ENCODE peak calls at places on chromosomes 2 and 18, in six cellular contexts. M is IMR-90, W is H9, F is mesenchymal stem cell, O is H1, K is trophoblast cell. G is an unnamed sample.

GRCh38 chr2:44479127-44479887 is 117.6 kb downstream of the CAMKMT start:
- DNase-seq in K (peak; percentile 31), W (peak; percentile 56), O (no peak), M (peak; percentile 87), F (peak; percentile 84), G (peak; percentile 75)

GRCh38 chr2:150286730-150287362 is 200.6 kb downstream of the RND3 start:
- DNase-seq in K (no peak), O (no peak), F (no peak), M (peak; percentile 33), W (peak; percentile 34), G (no peak)

GRCh38 chr18:45838302-45839070 is 13.0 kb downstream of the SIGLEC15 start:
- DNase-seq in O (no peak), K (no peak), M (no peak), F (no peak), W (no peak), G (no peak)

GRCh38 chr2:222479855-222480254 is 55.5 kb downstream of the SGPP2 start:
- DNase-seq in K (no peak), O (no peak), F (peak; percentile 14), M (no peak), W (no peak), G (no peak)

GRCh38 chr2:180450841-180451240 is 443.7 kb upstream of the CWC22 start:
- DNase-seq in K (no peak), M (no peak), W (no peak), O (no peak), F (no peak), G (no peak)

GRCh38 chr2:71639735-71640134 is 186.4 kb downstream of the DYSF start:
- DNase-seq in W (no peak), M (no peak), F (no peak), O (no peak), K (no peak), G (no peak)

GRCh38 chr2:41169744-41170143 is 717.9 kb upstream of the SLC8A1 start:
- DNase-seq in K (no peak), W (peak; percentile 30), F (no peak), O (no peak), M (no peak), G (no peak)

GRCh38 chr18:58544179-58544578 is 84.7 kb downstream of the ALPK2 start:
- DNase-seq in M (no peak), O (no peak), W (no peak), F (no peak), K (no peak), G (no peak)

GRCh38 chr2:3527886-3528785 is 8.8 kb upstream of the ADI1 start:
- DNase-seq in F (no peak), K (no peak), W (no peak), O (peak; percentile 32), M (no peak), G (no peak)

GRCh38 chr2:75289771-75290170 is 90.5 kb upstream of the TACR1 start:
- DNase-seq in M (peak; percentile 48), K (peak; percentile 74), O (no peak), W (no peak), F (no peak), G (no peak)

GRCh38 chr18:22186484-22186971 is 17.1 kb downstream of the GATA6 start:
- DNase-seq in M (no peak), K (peak; percentile 54), W (no peak), F (no peak), O (no peak), G (no peak)

GRCh38 chr2:56287508-56287907 is 103.7 kb downstream of the CCDC85A start:
- DNase-seq in O (no peak), W (no peak), F (no peak), K (no peak), M (no peak), G (no peak)

GRCh38 chr2:6784299-6784698 is 81.4 kb downstream of the CMPK2 start:
- DNase-seq in O (no peak), W (no peak), K (no peak), F (no peak), M (no peak), G (no peak)

GRCh38 chr18:32701288-32701687 is 71.5 kb downstream of the KLHL14 start:
- DNase-seq in O (no peak), F (no peak), W (no peak), M (no peak), K (no peak), G (no peak)

GRCh38 chr2:200447139-200447855 is 62.6 kb downstream of the KCTD18 start:
- DNase-seq in O (no peak), K (no peak), W (no peak), F (peak; percentile 38), M (peak; percentile 79), G (no peak)

GRCh38 chr2:230537531-230537976 is 121.6 kb downstream of the SP100 start:
- DNase-seq in F (no peak), K (no peak), O (no peak), W (no peak), M (no peak), G (no peak)

GRCh38 chr2:227192491-227192890 is 28.1 kb downstream of the COL4A3 start:
- DNase-seq in K (no peak), W (no peak), M (no peak), F (no peak), O (no peak), G (no peak)

GRCh38 chr2:150141241-150142001 is 346.0 kb downstream of the RND3 start:
- DNase-seq in O (no peak), W (no peak), M (peak; percentile 61), K (no peak), F (peak; percentile 49), G (no peak)

GRCh38 chr2:192571636-192572035 is 376.9 kb upstream of the TMEFF2 start:
- DNase-seq in K (no peak), O (no peak), W (no peak), M (no peak), F (no peak), G (no peak)

GRCh38 chr2:120892967-120893667 is 157.4 kb downstream of the GLI2 start:
- DNase-seq in K (no peak), M (peak; percentile 80), W (no peak), F (peak; percentile 88), O (no peak), G (peak; percentile 88)

GRCh38 chr2:64212346-64212745 is 68.1 kb upstream of the PELI1 start:
- DNase-seq in O (no peak), M (peak; percentile 45), W (no peak), F (peak; percentile 86), K (no peak), G (no peak)

GRCh38 chr2:70668432-70668831 is 99.6 kb downstream of the ADD2 start:
- DNase-seq in M (no peak), W (no peak), O (no peak), K (no peak), F (no peak), G (no peak)

GRCh38 chr2:3124921-3125760 is 252.5 kb downstream of the EIPR1 start:
- DNase-seq in W (no peak), M (no peak), K (no peak), O (no peak), F (no peak), G (no peak)

GRCh38 chr18:58310517-58310916 is 266.5 kb downstream of the NEDD4L start:
- DNase-seq in K (peak; percentile 26), M (no peak), F (peak; percentile 13), O (no peak), W (no peak), G (no peak)

GRCh38 chr2:99488999-99489757 is 639 bp downstream of the REV1 start:
- DNase-seq in M (peak; percentile 38), K (peak; percentile 59), O (peak; percentile 73), F (peak; percentile 72), W (peak; percentile 53), G (no peak)

GRCh38 chr2:56009758-56010534 is 86.4 kb upstream of the EFEMP1 start:
- DNase-seq in O (no peak), F (peak; percentile 65), M (peak; percentile 70), W (no peak), K (no peak), G (no peak)

GRCh38 chr2:207881902-207882301 is 112.2 kb upstream of the FZD5 start:
- DNase-seq in W (no peak), F (no peak), O (no peak), M (no peak), K (no peak), G (no peak)
- H4K91ac ChIP-seq in W (no peak overlapping the region), F (no peak overlapping the region), O (no peak overlapping the region), M (no peak overlapping the region), K (no peak overlapping the region), G (no peak overlapping the region)

GRCh38 chr18:3294435-3295080 is 32.6 kb downstream of the MYL12B start:
- DNase-seq in O (no peak), F (peak; percentile 46), W (peak; percentile 52), K (peak; percentile 54), M (peak; percentile 92), G (no peak)

GRCh38 chr18:3293196-3293951 is 31.4 kb downstream of the MYL12B start:
- DNase-seq in F (no peak), K (no peak), W (no peak), O (no peak), M (no peak), G (no peak)

GRCh38 chr18:3297025-3297984 is 35.4 kb downstream of the MYL12B start:
- DNase-seq in M (peak; percentile 86), W (peak; percentile 97), O (peak; percentile 96), K (peak; percentile 98), F (peak; percentile 90), G (peak; percentile 78)
- H2BK5ac ChIP-seq in M (no peak overlapping the region), W (no peak overlapping the region), O (peak overlapping the region; percentile 62), K (peak overlapping the region; percentile 70), F (peak overlapping the region; percentile 61), G (peak overlapping the region; percentile 62)

GRCh38 chr18:75121266-75121665 is 87.7 kb downstream of the PTGR3 start:
- DNase-seq in M (no peak), K (no peak), O (no peak), W (no peak), F (no peak), G (no peak)

GRCh38 chr18:75123113-75123512 is 85.8 kb downstream of the PTGR3 start:
- DNase-seq in W (no peak), F (no peak), K (no peak), M (no peak), O (peak; percentile 28), G (no peak)

GRCh38 chr18:75116809-75117208 is 92.1 kb downstream of the PTGR3 start:
- DNase-seq in O (peak; percentile 20), W (no peak), K (no peak), F (no peak), M (no peak), G (no peak)

GRCh38 chr18:75124551-75124950 is 84.4 kb downstream of the PTGR3 start:
- DNase-seq in O (no peak), M (no peak), W (no peak), F (no peak), K (no peak), G (no peak)

GRCh38 chr18:75120521-75120920 is 88.4 kb downstream of the PTGR3 start:
- DNase-seq in M (no peak), K (no peak), W (no peak), F (no peak), O (no peak), G (no peak)
- H4K91ac ChIP-seq in M (no peak overlapping the region), K (no peak overlapping the region), W (no peak overlapping the region), F (no peak overlapping the region), O (no peak overlapping the region), G (no peak overlapping the region)

DNA sequence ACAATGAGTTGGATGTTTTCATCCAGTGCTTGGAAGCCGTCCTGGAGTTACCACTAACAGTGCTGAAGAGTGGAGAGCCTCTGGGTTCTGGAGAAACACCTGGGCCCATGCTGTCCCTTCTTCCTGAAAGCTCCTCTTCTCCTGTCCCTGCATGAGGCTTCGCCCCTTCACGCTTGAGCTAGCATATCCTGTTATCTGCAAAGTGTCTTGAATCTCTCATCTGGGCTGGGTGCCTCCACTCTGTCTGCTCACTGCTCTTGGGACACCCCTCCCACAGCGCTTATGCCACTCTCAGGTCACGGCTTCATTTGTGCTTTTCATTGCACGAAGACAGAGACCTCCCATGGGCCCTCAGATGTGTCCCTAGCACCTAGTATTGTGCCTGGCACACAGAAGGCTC is 154.5 kb downstream of the MYCN start:
- DNase-seq in M (no peak), F (no peak), K (no peak), O (no peak), W (no peak), G (no peak)
- H2BK5ac ChIP-seq in M (no peak overlapping the region), F (no peak overlapping the region), K (no peak overlapping the region), O (no peak overlapping the region), W (no peak overlapping the region), G (no peak overlapping the region)

GRCh38 chr2:236970656-236971010 is 115.1 kb upstream of the COPS8 start:
- DNase-seq in F (no peak), O (no peak), M (no peak), K (no peak), W (no peak), G (no peak)
- H4K91ac ChIP-seq in F (no peak overlapping the region), O (no peak overlapping the region), M (no peak overlapping the region), K (no peak overlapping the region), W (no peak overlapping the region), G (no peak overlapping the region)